ENCODE peak calls at places on chromosomes 2 and 18, in six cellular contexts. C is fibroblast of the aortic adventitia, W is A549, V is left ventricle myocardium inferior, Y is brain microvascular endothelial cell, M is tibial artery. S is an unnamed sample.
A peak's percentile ranks its signal among the peaks of the same experiment; 100 is the strongest.

GRCh38 chr18:7633171-7633570 is 66.1 kb downstream of the PTPRM start:
- DNase-seq in C (peak; percentile 8), W (no peak), V (no peak), Y (no peak), M (no peak), S (no peak)

GRCh38 chr2:45055261-45055660 is 46.0 kb upstream of the SIX2 start:
- DNase-seq in C (peak; percentile 14), W (no peak), V (no peak), Y (no peak), M (no peak), S (no peak)

GRCh38 chr2:45612741-45613140 is 1.7 kb upstream of the SRBD1 start:
- DNase-seq in C (peak; percentile 73), W (peak; percentile 42), V (no peak), Y (no peak), M (no peak), S (no peak)

GRCh38 chr2:4190548-4190947 is 487.2 kb downstream of the DCDC2C start:
- DNase-seq in C (no peak), W (no peak), V (no peak), Y (no peak), M (no peak), S (no peak)

GRCh38 chr18:14974088-14974487 is 226.1 kb downstream of the ANKRD30B start:
- DNase-seq in C (peak; percentile 35), W (no peak), V (no peak), Y (no peak), M (no peak), S (no peak)

GRCh38 chr18:66734451-66734850 is 130.6 kb upstream of the CDH19 start:
- DNase-seq in C (no peak), W (no peak), V (no peak), Y (no peak), M (no peak), S (no peak)

GRCh38 chr2:55618649-55619055 is 1.2 kb upstream of the PPP4R3B start:
- DNase-seq in C (peak; percentile 59), W (peak; percentile 69), V (peak; percentile 45), Y (peak; percentile 43), M (peak; percentile 56), S (no peak)

GRCh38 chr2:65436169-65436824 is 3.9 kb upstream of the SPRED2 start:
- DNase-seq in C (peak; percentile 98), W (peak; percentile 84), V (peak; percentile 93), Y (peak; percentile 89), M (peak; percentile 92), S (peak; percentile 51)

GRCh38 chr2:43131890-43132522 is 94.4 kb downstream of the ZFP36L2 start:
- DNase-seq in C (no peak), W (no peak), V (no peak), Y (no peak), M (no peak), S (no peak)

GRCh38 chr18:49321800-49322461 is 138.5 kb downstream of the DYM start:
- DNase-seq in C (peak; percentile 71), W (no peak), V (no peak), Y (no peak), M (no peak), S (no peak)

GRCh38 chr2:206846854-206847834 is 81.7 kb downstream of the FASTKD2 start:
- DNase-seq in C (no peak), W (no peak), V (no peak), Y (no peak), M (no peak), S (no peak)

GRCh38 chr2:143440619-143441018 is 311.4 kb downstream of the ARHGAP15 start:
- DNase-seq in C (no peak), W (no peak), V (no peak), Y (no peak), M (no peak), S (no peak)

GRCh38 chr2:26609839-26610277 is 31.3 kb downstream of the CIB4 start:
- DNase-seq in C (no peak), W (no peak), V (no peak), Y (no peak), M (no peak), S (no peak)

GRCh38 chr2:47379384-47379783 is 23.6 kb upstream of the MSH2 start:
- DNase-seq in C (no peak), W (no peak), V (no peak), Y (no peak), M (no peak), S (no peak)

GRCh38 chr18:8858888-8859511 is 153.6 kb downstream of the MTCL1 start:
- DNase-seq in C (peak; percentile 99), W (peak; percentile 80), V (no peak), Y (peak; percentile 94), M (no peak), S (peak; percentile 89)

GRCh38 chr2:57516740-57517340 is 529.8 kb upstream of the VRK2 start:
- DNase-seq in C (peak; percentile 68), W (peak; percentile 57), V (no peak), Y (no peak), M (no peak), S (peak; percentile 5)

GRCh38 chr2:225419033-225419432 is 19.5 kb downstream of the NYAP2 start:
- DNase-seq in C (no peak), W (no peak), V (no peak), Y (no peak), M (no peak), S (no peak)

GRCh38 chr2:11343344-11343625 is 1.2 kb downstream of the ROCK2 start:
- DNase-seq in C (no peak), W (no peak), V (no peak), Y (no peak), M (no peak), S (no peak)

GRCh38 chr2:95526360-95527341 is 42.1 kb upstream of the TRIM43B start:
- DNase-seq in C (peak; percentile 68), W (peak; percentile 61), V (peak; percentile 75), Y (peak; percentile 63), M (peak; percentile 59), S (peak; percentile 39)
- TF ChIP-seq CTCF in C (peak; percentile 48), W (no peak), V (peak; percentile 49), Y (peak; percentile 59), M (no peak), S (peak; percentile 41)

DNA sequence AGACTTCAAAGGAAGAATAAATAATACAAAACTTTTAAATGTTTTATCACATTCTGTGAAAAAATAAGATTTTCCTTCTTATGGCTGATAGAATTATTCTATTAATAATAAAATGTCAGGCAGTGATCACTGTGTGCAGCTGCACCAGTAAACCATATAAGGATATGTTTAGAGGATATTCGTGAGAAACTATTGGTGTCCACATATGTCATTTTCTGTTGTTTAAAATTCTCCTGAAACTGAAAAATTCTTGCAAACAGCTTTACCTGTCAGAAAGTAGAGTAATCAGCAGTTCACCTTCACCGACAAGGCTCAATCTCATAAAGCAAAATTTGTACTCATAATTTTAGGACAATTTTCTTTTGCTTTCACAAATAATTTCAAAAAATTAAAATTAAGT is 170.1 kb upstream of the KCNH7 start:
- DNase-seq in C (no peak), W (no peak), V (no peak), Y (no peak), M (no peak), S (no peak)
- H3K4me3 ChIP-seq in C (no peak overlapping the region), W (no peak overlapping the region), V (no peak overlapping the region), Y (no peak overlapping the region), M (no peak overlapping the region), S (no peak overlapping the region)

GRCh38 chr2:124032799-124033198 is 7.7 kb downstream of the CNTNAP5 start:
- DNase-seq in C (no peak), W (no peak), V (no peak), Y (no peak), M (no peak), S (no peak)

GRCh38 chr2:124025896-124026295 is 809 bp downstream of the CNTNAP5 start:
- DNase-seq in C (no peak), W (no peak), V (no peak), Y (no peak), M (no peak), S (no peak)

GRCh38 chr2:124024491-124025348 is at the start of gene CNTNAP5:
- DNase-seq in C (peak; percentile 5), W (no peak), V (peak; percentile 48), Y (peak; percentile 6), M (no peak), S (no peak)

GRCh38 chr2:124025349-124025720 is 248 bp downstream of the CNTNAP5 start:
- DNase-seq in C (no peak), W (no peak), V (no peak), Y (no peak), M (no peak), S (no peak)

DNA sequence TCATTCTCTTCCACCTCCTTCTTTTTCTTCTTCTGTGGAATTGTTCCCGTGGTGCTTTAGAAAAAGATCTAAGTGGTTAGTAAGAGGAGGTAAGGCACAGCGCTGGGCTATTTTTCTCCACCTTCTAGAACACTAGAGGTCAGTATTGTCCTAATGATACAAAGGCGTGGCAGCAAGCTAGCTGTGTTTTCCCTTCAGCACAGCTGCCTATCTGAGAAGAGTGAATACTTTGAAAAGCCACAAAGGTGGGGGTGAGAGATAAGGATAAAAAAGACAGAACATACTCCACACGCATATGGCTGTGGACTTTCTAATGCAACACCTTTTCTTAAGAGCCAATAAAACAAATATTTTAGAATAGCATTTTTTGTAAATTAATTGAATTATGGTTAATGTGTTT is 2.1 kb downstream of the CNTNAP5 start:
- DNase-seq in C (peak; percentile 53), W (peak; percentile 46), V (no peak), Y (peak; percentile 36), M (no peak), S (peak; percentile 23)
- TF ChIP-seq CTCF in C (peak; percentile 57), W (peak; percentile 10), V (peak; percentile 74), Y (peak; percentile 69), M (no peak), S (peak; percentile 72)

GRCh38 chr2:119227346-119227745 is 3.7 kb downstream of the STEAP3 start:
- DNase-seq in C (no peak), W (no peak), V (no peak), Y (no peak), M (no peak), S (no peak)

GRCh38 chr2:119230219-119230618 is 6.6 kb downstream of the STEAP3 start:
- DNase-seq in C (no peak), W (no peak), V (no peak), Y (no peak), M (no peak), S (no peak)

GRCh38 chr2:119229716-119230115 is 6.1 kb downstream of the STEAP3 start:
- DNase-seq in C (no peak), W (no peak), V (no peak), Y (no peak), M (no peak), S (no peak)

GRCh38 chr2:119228964-119229363 is 5.3 kb downstream of the STEAP3 start:
- DNase-seq in C (no peak), W (no peak), V (no peak), Y (no peak), M (no peak), S (no peak)

GRCh38 chr2:119228136-119228535 is 4.5 kb downstream of the STEAP3 start:
- DNase-seq in C (no peak), W (no peak), V (no peak), Y (no peak), M (no peak), S (no peak)
- H3K4me3 ChIP-seq in C (no peak overlapping the region), W (no peak overlapping the region), V (no peak overlapping the region), Y (no peak overlapping the region), M (no peak overlapping the region), S (no peak overlapping the region)

DNA sequence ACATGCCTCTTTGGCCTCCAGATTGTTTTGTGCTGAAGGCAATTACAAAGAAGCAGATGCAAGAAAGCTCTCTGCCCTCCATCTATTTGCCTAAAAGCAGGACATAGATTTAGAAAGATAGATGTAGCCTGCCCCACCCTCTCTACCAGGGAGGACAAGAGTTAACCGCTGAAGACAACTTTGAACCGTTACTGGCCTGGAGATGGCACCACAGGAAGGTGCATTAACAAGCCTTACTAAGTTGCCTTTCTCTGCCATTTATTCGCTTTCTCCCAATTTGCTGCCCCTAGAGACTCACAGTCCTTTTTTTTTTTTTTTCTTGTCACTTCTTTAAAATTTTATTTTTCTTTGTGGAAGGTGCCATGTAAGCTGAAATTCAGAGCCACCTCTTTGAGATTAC is 28.8 kb upstream of the RMDN2 start:
- DNase-seq in C (no peak), W (peak; percentile 35), V (no peak), Y (no peak), M (no peak), S (no peak)
- TF ChIP-seq CTCF in C (no peak), W (peak; percentile 14), V (no peak), Y (peak; percentile 8), M (no peak), S (no peak)